ENCODE peak calls at places on chromosomes 5 and 9, in seven cellular contexts. Y, V, S, O, U, Q and K are unnamed samples.

GRCh38 chr9:134642385-134643181 is 980 bp downstream of the COL5A1 start:
- DNase-seq in Y (peak), V (peak), U (no peak), S (peak), Q (no peak), O (peak), K (no peak)

GRCh38 chr5:149940077-149940574 is 4.5 kb downstream of the PDE6A start:
- DNase-seq in V (no peak), Y (no peak), O (peak), U (no peak), Q (no peak), S (no peak), K (peak)

GRCh38 chr5:174172104-174172965 is 126.8 kb downstream of the NSG2 start:
- DNase-seq in V (no peak), S (no peak), U (no peak), O (no peak), Q (peak), Y (no peak), K (no peak)

GRCh38 chr5:58774979-58775378 is 192.1 kb downstream of the RAB3C start:
- DNase-seq in U (no peak), Q (no peak), O (no peak), V (no peak), S (no peak), Y (no peak), K (no peak)

GRCh38 chr5:133347039-133347438 is 265.3 kb downstream of the FSTL4 start:
- DNase-seq in U (no peak), V (peak), S (no peak), O (no peak), Y (no peak), Q (no peak), K (no peak)

GRCh38 chr9:127290666-127291065 is 26.1 kb downstream of the GARNL3 start:
- DNase-seq in S (no peak), V (no peak), Q (no peak), U (no peak), O (no peak), Y (no peak), K (no peak)

GRCh38 chr9:130846487-130847305 is 11.6 kb downstream of the ABL1 start:
- DNase-seq in S (peak), U (no peak), Q (no peak), O (peak), Y (no peak), V (peak), K (peak)

GRCh38 chr9:93978498-93978897 is 23.3 kb upstream of the BARX1 start:
- DNase-seq in O (peak), Y (no peak), U (no peak), S (no peak), Q (peak), V (no peak), K (peak)

GRCh38 chr9:33687779-33688178 is 107.6 kb upstream of the PRSS3 start:
- DNase-seq in O (no peak), Y (no peak), S (no peak), Q (peak), U (no peak), V (no peak), K (peak)